ENCODE peak calls at places on chromosomes 13 and 19, in six cellular contexts. G, W, S, C, Z and K are unnamed samples.

GRCh38 chr19:10835089-10835753 is 791 bp downstream of the TMED1 start:
- DNase-seq in C (no peak), S (no peak), G (no peak), W (no peak), Z (no peak), K (no peak)

GRCh38 chr13:93172109-93172508 is 54.5 kb upstream of the GPC6 start:
- DNase-seq in S (no peak), C (no peak), W (no peak), Z (no peak), G (no peak), K (no peak)

GRCh38 chr19:14479985-14480694 is 5.0 kb upstream of the PTGER1 start:
- DNase-seq in Z (no peak), C (peak), S (peak), W (no peak), G (peak), K (peak)

GRCh38 chr19:4852484-4852883 is 15.0 kb downstream of the PLIN3 start:
- DNase-seq in G (no peak), C (no peak), Z (no peak), S (no peak), W (no peak), K (no peak)

GRCh38 chr13:42594577-42595571 is 20.9 kb downstream of the TNFSF11 start:
- DNase-seq in W (peak), G (peak), Z (peak), C (peak), S (peak), K (peak)

GRCh38 chr19:33530842-33531241 is 9.3 kb upstream of the PEPD start:
- DNase-seq in G (no peak), S (no peak), C (no peak), Z (no peak), W (no peak), K (no peak)

GRCh38 chr13:50037788-50038187 is 22.5 kb downstream of the KCNRG start:
- DNase-seq in Z (no peak), C (no peak), G (no peak), S (no peak), W (no peak), K (no peak)

GRCh38 chr13:110403315-110403714 is 96.2 kb downstream of the COL4A2 start:
- DNase-seq in S (no peak), Z (no peak), G (no peak), W (no peak), C (no peak), K (no peak)

GRCh38 chr19:55070755-55071502 is 4.7 kb upstream of the EPS8L1 start:
- DNase-seq in G (no peak), W (no peak), S (no peak), Z (no peak), C (peak), K (no peak)

GRCh38 chr13:89923731-89924130 is 1423.8 kb upstream of the MIR17HG start:
- DNase-seq in S (no peak), G (no peak), Z (no peak), C (no peak), W (no peak), K (no peak)

GRCh38 chr13:101785858-101786257 is 333.4 kb downstream of the ITGBL1 start:
- DNase-seq in W (no peak), S (no peak), Z (peak), G (no peak), C (peak), K (no peak)

GRCh38 chr19:50500060-50500752 is 10.8 kb downstream of the JOSD2 start:
- DNase-seq in C (peak), Z (peak), G (no peak), W (no peak), S (no peak), K (no peak)

GRCh38 chr19:5624154-5624663 is 1.3 kb downstream of the SAFB start:
- DNase-seq in Z (peak), C (no peak), W (no peak), G (peak), S (peak), K (no peak)

GRCh38 chr19:18954094-18954493 is 13.1 kb upstream of the HOMER3 start:
- DNase-seq in C (no peak), S (no peak), Z (no peak), G (no peak), W (no peak), K (no peak)

GRCh38 chr13:112117258-112117954 is 50.5 kb downstream of the SOX1 start:
- DNase-seq in C (no peak), G (no peak), S (no peak), Z (no peak), W (no peak), K (no peak)

GRCh38 chr13:106657104-106657503 is 89.2 kb upstream of the ARGLU1 start:
- DNase-seq in W (no peak), C (no peak), S (no peak), Z (no peak), G (no peak), K (no peak)

GRCh38 chr19:17332677-17333581 is 1.7 kb downstream of the ANO8 start:
- DNase-seq in G (peak), S (no peak), C (peak), W (peak), Z (peak), K (peak)

GRCh38 chr13:32126756-32127155 is 95.2 kb downstream of the FRY start:
- DNase-seq in C (no peak), Z (no peak), S (no peak), W (no peak), G (no peak), K (no peak)

GRCh38 chr13:72458701-72459100 is 268.7 kb downstream of the MZT1 start:
- DNase-seq in S (no peak), W (no peak), G (no peak), Z (no peak), C (no peak), K (no peak)

GRCh38 chr19:10270616-10271394 is at the start of gene ICAM1:
- DNase-seq in G (peak), S (peak), C (no peak), W (no peak), Z (no peak), K (peak)

GRCh38 chr13:112442483-112443090 is 66.4 kb downstream of the SPACA7 start:
- DNase-seq in Z (peak), W (no peak), C (no peak), G (no peak), S (no peak), K (no peak)

GRCh38 chr13:94195715-94196114 is 283.8 kb downstream of the DCT start:
- DNase-seq in C (no peak), W (peak), G (no peak), Z (no peak), S (no peak), K (no peak)

GRCh38 chr19:3153286-3154230 is 17.7 kb downstream of the GNA15 start:
- DNase-seq in G (no peak), C (no peak), S (no peak), Z (no peak), W (no peak), K (no peak)

GRCh38 chr13:76012091-76012721 is 376.1 kb downstream of the LMO7 start:
- DNase-seq in Z (no peak), G (no peak), C (peak), S (no peak), W (no peak), K (no peak)

GRCh38 chr13:41542281-41542680 is 84.9 kb downstream of the RGCC start:
- DNase-seq in Z (no peak), C (no peak), S (no peak), W (no peak), G (no peak), K (no peak)

GRCh38 chr13:22812793-22813192 is 368.0 kb upstream of the SGCG start:
- DNase-seq in G (no peak), C (peak), W (no peak), Z (peak), S (no peak), K (no peak)

GRCh38 chr13:107284168-107284567 is 716.2 kb upstream of the ARGLU1 start:
- DNase-seq in Z (no peak), G (no peak), W (no peak), C (no peak), S (no peak), K (no peak)

GRCh38 chr13:112063309-112063626 is 3.7 kb upstream of the SOX1 start:
- DNase-seq in S (no peak), G (no peak), Z (no peak), W (no peak), C (no peak), K (no peak)

GRCh38 chr19:54203151-54203611 is 2.5 kb downstream of the RPS9 start:
- DNase-seq in W (no peak), G (no peak), C (peak), Z (no peak), S (no peak), K (no peak)

GRCh38 chr13:100363874-100364273 is 224.7 kb downstream of the GGACT start:
- DNase-seq in W (peak), C (peak), S (no peak), G (no peak), Z (no peak), K (no peak)

GRCh38 chr13:24223341-24224231 is 63.1 kb downstream of the SPATA13 start:
- DNase-seq in W (no peak), S (no peak), C (no peak), G (no peak), Z (no peak), K (no peak)